ENCODE peak calls at places on chromosomes 1 and 21, in four cellular contexts. L is GM12878, C is K562, S is HepG2. F is an unnamed sample.

GRCh38 chr1:23446644-23447310 is 22.2 kb upstream of the TCEA3 start:
- DNase-seq in S (no peak), L (no peak), C (no peak), F (no peak)

GRCh38 chr21:18155508-18156193 is 89.0 kb upstream of the CHODL start:
- DNase-seq in S (no peak), L (no peak), C (no peak), F (no peak)

GRCh38 chr1:27001570-27002360 is 8.3 kb downstream of the TRNP1 start:
- DNase-seq in L (peak), C (no peak), S (peak), F (no peak)

GRCh38 chr1:236397173-236397759 is 3.2 kb downstream of the EDARADD start:
- DNase-seq in S (peak), C (peak), L (no peak), F (no peak)

GRCh38 chr1:63630666-63631065 is 37.5 kb downstream of the PGM1 start:
- DNase-seq in S (no peak), L (no peak), C (no peak), F (no peak)

GRCh38 chr21:39434950-39435349 is 10.6 kb downstream of the LCA5L start:
- DNase-seq in S (no peak), C (no peak), L (no peak), F (no peak)

GRCh38 chr1:47675047-47675675 is 237.3 kb downstream of the FOXD2 start:
- DNase-seq in S (no peak), L (no peak), C (no peak), F (no peak)

GRCh38 chr1:154743536-154744036 is 126.5 kb downstream of the KCNN3 start:
- DNase-seq in S (no peak), L (no peak), C (no peak), F (no peak)

GRCh38 chr1:56639210-56639609 is 5.9 kb upstream of the PRKAA2 start:
- DNase-seq in S (peak), L (no peak), C (no peak), F (no peak)

GRCh38 chr1:225441314-225442119 is 13.7 kb upstream of the LBR start:
- DNase-seq in L (no peak), S (peak), C (no peak), F (no peak)

GRCh38 chr1:150151291-150152181 is 1.8 kb downstream of the PLEKHO1 start:
- DNase-seq in C (no peak), S (no peak), L (no peak), F (no peak)

GRCh38 chr1:231923461-231924132 is 297.0 kb downstream of the DISC1 start:
- DNase-seq in L (no peak), C (no peak), S (no peak), F (no peak)

GRCh38 chr1:27592600-27593340 is 11.2 kb downstream of the AHDC1 start:
- DNase-seq in C (no peak), L (no peak), S (no peak), F (peak)

GRCh38 chr1:67211589-67212563 is 45.6 kb downstream of the IL23R start:
- DNase-seq in S (peak), L (no peak), C (peak), F (peak)

GRCh38 chr1:112946683-112947082 is 9.3 kb downstream of the SLC16A1 start:
- DNase-seq in L (no peak), S (no peak), C (peak), F (no peak)

GRCh38 chr1:61208815-61209214 is 126.5 kb downstream of the NFIA start:
- DNase-seq in C (no peak), S (no peak), L (no peak), F (no peak)

GRCh38 chr1:63794927-63795326 is 21.1 kb downstream of the ROR1 start:
- DNase-seq in S (no peak), C (no peak), L (no peak), F (peak)

GRCh38 chr21:41933259-41934079 is 20.3 kb downstream of the C2CD2 start:
- DNase-seq in L (no peak), S (no peak), C (no peak), F (no peak)

GRCh38 chr1:16019580-16020277 is 1.9 kb upstream of the HSPB7 start:
- DNase-seq in C (no peak), L (no peak), S (no peak), F (no peak)

GRCh38 chr1:76925825-76926224 is 58.5 kb downstream of the ST6GALNAC5 start:
- DNase-seq in S (no peak), L (no peak), C (no peak), F (no peak)
- TF ChIP-seq ETV6 in S (no peak), L (no peak), C (no peak), F (no peak)

GRCh38 chr21:28798798-28799197 is 193.9 kb downstream of the LTN1 start:
- DNase-seq in L (no peak), S (no peak), C (no peak), F (no peak)
- TF ChIP-seq CREB1 in L (no peak), S (no peak), C (no peak), F (no peak)

GRCh38 chr21:28336299-28336698 is 656.4 kb downstream of the LTN1 start:
- DNase-seq in S (peak), L (no peak), C (no peak), F (no peak)
- TF ChIP-seq ETV6 in S (no peak), L (no peak), C (no peak), F (no peak)

DNA sequence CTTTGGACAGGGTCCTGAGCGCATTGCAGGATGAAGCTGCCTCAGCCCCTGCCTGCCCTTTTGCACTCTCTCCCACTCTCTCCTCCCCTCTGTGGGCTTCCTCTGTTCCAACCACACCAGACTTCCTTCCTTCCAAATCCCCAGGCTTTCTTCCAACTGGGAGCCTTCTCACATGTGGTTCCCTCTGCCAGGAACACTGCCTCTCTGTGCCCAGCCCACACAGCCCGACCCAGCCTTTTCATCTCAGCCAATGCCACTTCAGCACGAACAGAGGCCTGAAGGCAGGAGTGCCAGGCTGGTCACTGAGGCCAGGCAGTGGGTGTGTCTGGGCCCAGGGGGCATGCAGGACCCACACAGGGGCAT is 5.9 kb downstream of the SELENON start:
- DNase-seq in L (no peak), S (no peak), C (no peak), F (no peak)
- TF ChIP-seq CREB1 in L (no peak), S (no peak), C (no peak), F (no peak)

DNA sequence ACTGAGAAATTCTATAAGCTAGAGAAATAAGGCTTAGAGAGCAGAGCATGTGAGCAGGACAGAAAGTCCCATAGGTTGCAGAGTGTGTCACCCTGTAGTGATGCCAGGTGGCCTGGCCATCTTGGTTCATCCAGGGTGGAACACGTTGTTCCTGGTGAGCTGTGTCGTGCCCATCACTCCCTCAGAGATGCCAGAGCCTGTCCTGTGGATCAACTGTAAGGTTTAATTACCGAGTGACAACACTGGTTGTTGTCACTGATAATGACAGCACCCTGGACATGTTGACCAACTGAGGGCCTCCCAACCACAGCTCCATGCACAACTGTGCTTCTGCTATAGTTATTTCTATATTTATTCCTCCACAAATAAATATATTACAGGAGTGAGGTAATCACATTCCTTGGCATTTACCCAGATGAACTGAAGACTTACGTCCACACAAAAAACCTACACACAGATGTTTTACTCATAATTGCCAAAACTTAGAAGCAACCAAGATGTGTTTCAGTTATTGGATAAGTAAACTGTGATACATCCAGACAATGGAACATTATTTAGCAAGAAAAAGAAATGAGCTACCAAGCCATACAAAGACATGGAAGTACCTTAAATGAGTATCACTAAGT is 6.2 kb downstream of the C1orf198 start:
- DNase-seq in S (no peak), L (no peak), C (no peak), F (no peak)
- TF ChIP-seq ETV6 in S (no peak), L (no peak), C (no peak), F (no peak)

DNA sequence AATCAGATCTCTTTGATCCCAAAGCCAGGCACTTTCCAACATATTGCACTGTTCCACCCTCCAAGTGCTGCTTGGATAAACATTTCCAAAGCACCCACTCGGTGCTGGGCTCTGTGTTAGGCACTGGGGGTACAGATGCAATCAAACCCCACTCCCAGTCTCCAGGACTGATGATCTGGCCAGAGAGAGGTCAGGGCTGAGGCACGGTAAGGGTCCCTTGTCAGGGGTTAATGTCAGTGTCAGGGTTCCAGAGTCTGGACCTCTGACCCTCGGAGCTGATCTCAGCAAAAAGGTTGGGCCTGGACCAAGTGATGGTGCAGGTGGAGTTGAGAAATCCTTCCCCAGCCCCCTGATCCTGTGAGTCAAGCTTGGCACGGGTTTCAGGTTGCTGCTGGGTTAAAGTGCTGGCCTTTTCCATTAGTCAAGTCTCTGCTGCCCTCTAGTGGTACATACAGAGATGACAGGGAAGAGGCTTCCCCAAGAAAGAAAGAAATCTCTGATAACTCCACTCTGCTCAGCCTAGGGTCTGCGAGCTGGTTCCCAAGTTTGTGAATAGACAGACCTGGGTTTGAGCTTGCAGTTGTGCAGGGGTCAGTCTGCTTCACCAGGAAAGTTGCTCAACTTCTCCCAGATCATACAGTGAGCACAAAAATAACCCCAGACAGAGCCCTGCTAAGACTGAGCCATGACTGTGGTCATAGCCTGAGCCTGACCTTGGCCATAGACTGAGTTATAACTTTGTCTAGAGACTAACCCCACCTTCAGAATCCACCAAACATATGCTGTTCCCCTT is 74.6 kb downstream of the DMRTA2 start:
- DNase-seq in C (peak), L (no peak), S (peak), F (peak)
- TF ChIP-seq CREB1 in C (no peak), L (no peak), S (no peak), F (no peak)

DNA sequence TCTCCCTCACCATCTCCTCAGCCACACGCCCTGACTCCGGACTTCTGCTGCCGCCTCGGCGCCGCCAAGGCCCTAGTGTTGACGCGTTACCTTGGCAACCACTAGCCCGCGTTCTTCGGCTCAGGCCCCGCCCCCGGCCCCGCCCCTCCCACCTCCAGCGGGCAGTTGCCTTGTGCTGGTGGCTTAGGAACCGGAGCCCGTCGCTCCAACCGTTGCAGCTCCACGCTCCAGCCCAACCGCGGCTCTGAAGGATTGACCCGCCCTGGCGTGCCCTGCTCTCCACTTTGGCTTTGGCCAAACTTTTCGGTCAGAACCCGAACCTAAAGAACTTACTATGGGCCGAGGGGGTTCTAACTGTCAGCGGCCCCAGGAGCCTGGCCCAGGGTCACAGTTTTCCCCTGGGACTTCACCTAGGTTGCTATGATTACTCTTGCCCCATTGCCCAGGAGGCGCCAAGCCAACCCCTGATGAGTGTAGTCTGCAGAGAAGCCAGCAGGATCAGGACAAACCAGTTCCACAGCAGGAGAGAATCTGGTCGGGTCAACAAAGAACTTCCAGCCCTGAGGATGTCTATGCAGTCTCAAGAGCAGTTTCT is at the start of gene CFAP45:
- DNase-seq in C (peak), S (no peak), L (no peak), F (peak)
- TF ChIP-seq ETV6 in C (no peak), S (no peak), L (no peak), F (no peak)

GRCh38 chr1:167562697-167563096 is 9.1 kb upstream of the CREG1 start:
- DNase-seq in C (no peak), L (no peak), S (no peak), F (no peak)

GRCh38 chr1:167565922-167566321 is 12.4 kb upstream of the CREG1 start:
- DNase-seq in S (no peak), C (no peak), L (no peak), F (no peak)

GRCh38 chr1:167564592-167564991 is 11.0 kb upstream of the CREG1 start:
- DNase-seq in C (peak), S (no peak), L (no peak), F (no peak)

GRCh38 chr1:167563579-167564246 is 10.2 kb upstream of the CREG1 start:
- DNase-seq in S (no peak), L (no peak), C (peak), F (no peak)

GRCh38 chr1:167566766-167567165 is 13.2 kb upstream of the CREG1 start:
- DNase-seq in S (no peak), C (no peak), L (no peak), F (no peak)
- TF ChIP-seq CREB1 in S (no peak), C (no peak), L (no peak), F (no peak)

F was measured in WTC11.